ENCODE peak calls at places on chromosomes 2 and 18, in eight cellular contexts. Z is spleen, A is cardiac fibroblast, P is neural progenitor cell, Q is IMR-90, X is WERI-Rb-1, E is GM23338, J is NB4. L is an unnamed sample.

GRCh38 chr18:11888726-11889125 is 19.4 kb downstream of the MPPE1 start:
- DNase-seq in Z (no peak), A (no peak), P (no peak), Q (no peak), X (no peak), E (no peak), J (no peak), L (no peak)

GRCh38 chr2:111165084-111165483 is 44.4 kb downstream of the BCL2L11 start:
- DNase-seq in Z (no peak), A (no peak), P (no peak), Q (no peak), X (no peak), E (no peak), J (no peak), L (no peak)

GRCh38 chr2:144583741-144584453 is 64.0 kb upstream of the ZEB2 start:
- DNase-seq in Z (no peak), A (peak; percentile 76), P (no peak), Q (peak; percentile 90), X (no peak), E (no peak), J (no peak), L (peak; percentile 80)

GRCh38 chr2:109172556-109173105 is 43.6 kb downstream of the SH3RF3 start:
- DNase-seq in Z (no peak), A (no peak), P (no peak), Q (peak; percentile 44), X (no peak), E (no peak), J (no peak), L (peak; percentile 29)

GRCh38 chr2:23659773-23660172 is 267.1 kb downstream of the ATAD2B start:
- DNase-seq in Z (no peak), A (no peak), P (no peak), Q (no peak), X (no peak), E (no peak), J (no peak), L (no peak)

GRCh38 chr18:36762074-36762473 is 66.7 kb downstream of the TPGS2 start:
- DNase-seq in Z (no peak), A (no peak), P (no peak), Q (peak; percentile 54), X (no peak), E (no peak), J (no peak), L (peak; percentile 25)

GRCh38 chr18:9631814-9632496 is 17.6 kb upstream of the PPP4R1 start:
- DNase-seq in Z (no peak), A (peak; percentile 80), P (no peak), Q (peak; percentile 96), X (no peak), E (no peak), J (no peak), L (peak; percentile 85)

GRCh38 chr2:191677091-191677645 is 768 bp upstream of the NABP1 start:
- DNase-seq in Z (no peak), A (peak; percentile 94), P (peak; percentile 49), Q (peak; percentile 93), X (no peak), E (peak; percentile 27), J (peak; percentile 81), L (peak; percentile 91)

GRCh38 chr2:230343747-230344146 is 16.8 kb downstream of the SP140L start:
- DNase-seq in Z (no peak), A (no peak), P (no peak), Q (peak; percentile 12), X (no peak), E (no peak), J (no peak), L (peak; percentile 13)

GRCh38 chr2:77578354-77578753 is 56.2 kb upstream of the LRRTM4 start:
- DNase-seq in Z (no peak), A (no peak), P (no peak), Q (no peak), X (no peak), E (no peak), J (no peak), L (no peak)

GRCh38 chr2:103788875-103789715 is 1027.3 kb downstream of the TMEM182 start:
- DNase-seq in Z (no peak), A (peak; percentile 0), P (peak; percentile 85), Q (no peak), X (no peak), E (peak; percentile 76), J (no peak), L (no peak)

GRCh38 chr2:30656079-30656478 is 151.2 kb downstream of the CAPN13 start:
- DNase-seq in Z (no peak), A (no peak), P (no peak), Q (peak; percentile 71), X (no peak), E (no peak), J (no peak), L (peak; percentile 32)

GRCh38 chr2:38115216-38116012 is 39.5 kb upstream of the CYP1B1 start:
- DNase-seq in Z (peak; percentile 84), A (peak; percentile 80), P (peak; percentile 89), Q (peak; percentile 51), X (peak; percentile 94), E (peak; percentile 92), J (peak; percentile 86), L (peak; percentile 74)

GRCh38 chr2:109335586-109336266 is 206.7 kb downstream of the SH3RF3 start:
- DNase-seq in Z (no peak), A (peak; percentile 75), P (no peak), Q (peak; percentile 83), X (no peak), E (no peak), J (peak; percentile 60), L (peak; percentile 92)

GRCh38 chr2:1278125-1278524 is 135.1 kb upstream of the TPO start:
- DNase-seq in Z (no peak), A (no peak), P (no peak), Q (no peak), X (no peak), E (no peak), J (no peak), L (no peak)

GRCh38 chr2:216827073-216827725 is 32.7 kb downstream of the TNP1 start:
- DNase-seq in Z (no peak), A (no peak), P (no peak), Q (peak; percentile 28), X (no peak), E (no peak), J (peak; percentile 6), L (peak; percentile 10)

GRCh38 chr18:70333757-70334156 is 44.9 kb downstream of the SOCS6 start:
- DNase-seq in Z (no peak), A (peak; percentile 85), P (no peak), Q (peak; percentile 100), X (no peak), E (no peak), J (no peak), L (peak; percentile 99)

GRCh38 chr2:158724803-158725271 is 70.3 kb upstream of the DAPL1 start:
- DNase-seq in Z (no peak), A (no peak), P (no peak), Q (no peak), X (no peak), E (no peak), J (no peak), L (no peak)

GRCh38 chr2:166924967-166925366 is 36.7 kb downstream of the XIRP2 start:
- DNase-seq in Z (no peak), A (no peak), P (no peak), Q (no peak), X (no peak), E (no peak), J (no peak), L (no peak)

GRCh38 chr2:213090772-213091171 is 60.6 kb downstream of the IKZF2 start:
- DNase-seq in Z (no peak), A (no peak), P (no peak), Q (no peak), X (no peak), E (no peak), J (no peak), L (no peak)

GRCh38 chr18:4400911-4401310 is 54.2 kb downstream of the DLGAP1 start:
- DNase-seq in Z (no peak), A (no peak), P (no peak), Q (no peak), X (no peak), E (no peak), J (no peak), L (no peak)

GRCh38 chr18:31498450-31499156 is 626 bp downstream of the DSG2 start:
- DNase-seq in Z (no peak), A (peak; percentile 8), P (peak; percentile 6), Q (no peak), X (no peak), E (peak; percentile 40), J (peak; percentile 20), L (no peak)

GRCh38 chr2:33064349-33064801 is 117.6 kb downstream of the LTBP1 start:
- DNase-seq in Z (no peak), A (peak; percentile 43), P (no peak), Q (no peak), X (no peak), E (no peak), J (no peak), L (no peak)

GRCh38 chr2:131077182-131077846 is 15.9 kb downstream of the FAM168B start:
- DNase-seq in Z (no peak), A (no peak), P (no peak), Q (no peak), X (no peak), E (no peak), J (no peak), L (no peak)
- H3K4me3 ChIP-seq in Z (no peak overlapping the region), A (no peak overlapping the region), P (no peak overlapping the region), Q (no peak overlapping the region), X (no peak overlapping the region), E (no peak overlapping the region), J (no peak overlapping the region), L (no peak overlapping the region)

GRCh38 chr2:99066602-99067001 is 74.9 kb upstream of the C2orf15 start:
- DNase-seq in Z (no peak), A (peak; percentile 77), P (peak; percentile 34), Q (peak; percentile 61), X (peak; percentile 33), E (peak; percentile 69), J (peak; percentile 77), L (peak; percentile 53)
- TF ChIP-seq CTCF in Z (no peak), A (peak; percentile 75), P (peak; percentile 39), Q (peak; percentile 60), X (peak; percentile 62), E (peak; percentile 66), J (peak; percentile 60), L (peak; percentile 65)

DNA sequence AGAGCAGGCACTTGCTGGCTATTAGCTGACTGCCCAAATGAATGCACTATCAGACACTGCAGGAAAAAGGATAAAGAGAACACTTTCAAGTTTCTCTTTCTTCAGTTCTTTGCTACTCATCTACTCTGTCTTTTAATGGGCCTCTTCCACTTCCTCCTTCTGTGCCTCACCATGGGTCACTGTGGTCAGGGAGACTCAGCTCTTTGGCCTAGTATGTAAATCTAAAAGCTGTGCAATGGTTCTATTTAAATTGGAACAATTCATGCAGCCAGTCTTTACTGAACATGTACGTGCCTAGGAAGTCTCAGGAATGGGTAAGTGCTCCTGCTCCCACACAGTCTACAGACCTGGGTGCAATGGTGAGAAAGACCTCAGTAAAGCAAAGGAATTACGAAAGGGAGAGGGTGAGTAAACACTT is 79.1 kb upstream of the DNMT3A start:
- DNase-seq in Z (no peak), A (no peak), P (no peak), Q (no peak), X (no peak), E (no peak), J (peak; percentile 86), L (no peak)
- H3K4me3 ChIP-seq in Z (no peak overlapping the region), A (no peak overlapping the region), P (no peak overlapping the region), Q (no peak overlapping the region), X (no peak overlapping the region), E (no peak overlapping the region), J (no peak overlapping the region), L (no peak overlapping the region)

DNA sequence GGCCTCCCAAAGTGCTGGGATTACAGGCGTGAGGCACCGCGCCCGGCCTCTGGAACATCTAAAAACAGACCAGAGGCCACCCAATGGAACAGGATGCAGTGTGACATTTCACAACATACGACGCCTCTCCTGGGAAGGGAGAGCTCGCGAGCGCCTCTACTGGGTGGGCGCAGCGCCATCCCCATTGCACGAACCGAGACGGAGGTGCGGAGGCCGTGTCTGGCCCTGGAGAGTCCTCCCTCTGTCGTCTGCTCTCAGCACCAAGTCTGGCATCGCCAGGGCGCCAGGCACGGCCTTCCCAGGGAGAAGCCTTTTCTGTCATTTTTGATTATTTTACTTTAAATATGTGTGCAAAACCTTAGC is 9.4 kb upstream of the GBX2 start:
- DNase-seq in Z (no peak), A (peak; percentile 36), P (peak; percentile 87), Q (peak; percentile 16), X (peak; percentile 82), E (peak; percentile 91), J (peak; percentile 27), L (peak; percentile 47)
- TF ChIP-seq CTCF in Z (no peak), A (peak; percentile 47), P (peak; percentile 31), Q (peak; percentile 31), X (peak; percentile 96), E (peak; percentile 88), J (no peak), L (peak; percentile 38)